ENCODE peak calls at places on chromosomes 3 and 15, in ten cellular contexts. V, O, N, L, C, K, M, I, G and D are unnamed samples.

GRCh38 chr15:73078291-73078690 is 26.0 kb downstream of the NEO1 start:
- DNase-seq in V (no peak), O (no peak), N (no peak), L (no peak), C (no peak), K (no peak), M (no peak), I (no peak), G (no peak), D (no peak)

GRCh38 chr3:50503504-50503903 is at the start of gene CACNA2D2:
- DNase-seq in V (peak), O (peak), N (peak), L (peak), C (peak), K (peak), M (peak), I (no peak), G (no peak), D (peak)

GRCh38 chr3:154060606-154061380 is 60.4 kb upstream of the ARHGEF26 start:
- DNase-seq in V (no peak), O (no peak), N (no peak), L (no peak), C (peak), K (no peak), M (peak), I (peak), G (peak), D (no peak)

GRCh38 chr3:152508705-152509104 is 240.0 kb downstream of the MBNL1 start:
- DNase-seq in V (no peak), O (no peak), N (peak), L (no peak), C (peak), K (no peak), M (no peak), I (no peak), G (peak), D (no peak)

GRCh38 chr3:129732200-129732876 is 125.9 kb upstream of the PLXND1 start:
- DNase-seq in V (no peak), O (no peak), N (peak), L (no peak), C (no peak), K (no peak), M (no peak), I (peak), G (no peak), D (no peak)

GRCh38 chr3:81650187-81650586 is 111.3 kb downstream of the GBE1 start:
- DNase-seq in V (no peak), O (no peak), N (no peak), L (no peak), C (no peak), K (no peak), M (no peak), I (no peak), G (peak), D (no peak)

GRCh38 chr3:38828681-38829080 is 12.7 kb upstream of the SCN10A start:
- DNase-seq in V (no peak), O (no peak), N (no peak), L (no peak), C (no peak), K (no peak), M (peak), I (no peak), G (no peak), D (no peak)

GRCh38 chr3:43222594-43222993 is 63.7 kb upstream of the SNRK start:
- DNase-seq in V (no peak), O (no peak), N (no peak), L (no peak), C (no peak), K (no peak), M (no peak), I (no peak), G (no peak), D (no peak)

GRCh38 chr3:14623569-14624051 is 28.0 kb upstream of the CCDC174 start:
- DNase-seq in V (no peak), O (no peak), N (peak), L (no peak), C (no peak), K (no peak), M (no peak), I (no peak), G (no peak), D (no peak)

GRCh38 chr3:151377768-151378385 is 6.7 kb downstream of the P2RY12 start:
- DNase-seq in V (no peak), O (no peak), N (no peak), L (no peak), C (no peak), K (no peak), M (no peak), I (no peak), G (no peak), D (no peak)

GRCh38 chr15:82789491-82789890 is 16.4 kb downstream of the FSD2 start:
- DNase-seq in V (no peak), O (no peak), N (no peak), L (no peak), C (no peak), K (no peak), M (peak), I (peak), G (no peak), D (no peak)

GRCh38 chr3:145936986-145937385 is 224.0 kb downstream of the PLOD2 start:
- DNase-seq in V (no peak), O (no peak), N (no peak), L (no peak), C (no peak), K (no peak), M (peak), I (peak), G (peak), D (no peak)

GRCh38 chr3:4772171-4772804 is 206.9 kb upstream of the BHLHE40 start:
- DNase-seq in V (peak), O (peak), N (peak), L (peak), C (peak), K (no peak), M (peak), I (peak), G (no peak), D (no peak)

GRCh38 chr15:77907824-77908751 is 169.4 kb downstream of the TBC1D2B start:
- DNase-seq in V (peak), O (peak), N (peak), L (peak), C (peak), K (peak), M (peak), I (peak), G (peak), D (no peak)

GRCh38 chr3:132637590-132637989 is 22.0 kb downstream of the ACAD11 start:
- DNase-seq in V (no peak), O (no peak), N (peak), L (no peak), C (peak), K (no peak), M (peak), I (peak), G (peak), D (no peak)

GRCh38 chr3:10518506-10519150 is 13.2 kb upstream of the ATP2B2 start:
- DNase-seq in V (peak), O (peak), N (peak), L (no peak), C (peak), K (peak), M (peak), I (peak), G (peak), D (no peak)

GRCh38 chr15:62994975-62995730 is 47.4 kb upstream of the TPM1 start:
- DNase-seq in V (no peak), O (no peak), N (peak), L (no peak), C (no peak), K (no peak), M (peak), I (peak), G (peak), D (no peak)

GRCh38 chr15:74277245-74277644 is 41.1 kb downstream of the CCDC33 start:
- DNase-seq in V (no peak), O (no peak), N (no peak), L (no peak), C (no peak), K (no peak), M (no peak), I (no peak), G (no peak), D (no peak)

GRCh38 chr3:65666426-65667091 is 372.2 kb downstream of the MAGI1 start:
- DNase-seq in V (no peak), O (no peak), N (peak), L (no peak), C (peak), K (no peak), M (peak), I (peak), G (peak), D (no peak)
- TF ChIP-seq CTCF in V (no peak), O (no peak), N (peak), L (no peak), C (no peak), K (no peak), M (no peak), I (peak), G (no peak), D (no peak)

DNA sequence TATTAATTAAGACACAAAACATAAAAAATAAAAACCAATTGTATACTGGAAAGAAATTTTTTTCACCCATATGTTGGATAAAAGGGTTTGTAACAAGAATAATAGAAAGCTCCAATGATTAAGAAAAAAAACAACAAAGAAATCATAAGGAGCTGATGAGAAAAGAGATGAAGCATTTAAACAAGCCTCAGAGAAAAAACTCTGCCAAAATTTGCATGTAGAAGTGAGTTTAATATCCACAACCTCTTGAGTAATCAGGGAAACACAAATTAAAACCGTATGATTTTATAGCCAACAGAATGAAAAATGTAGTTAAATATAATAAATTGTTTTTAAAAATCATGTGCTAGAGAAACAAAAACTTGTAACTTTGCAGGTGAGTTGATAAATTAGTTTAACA is 192.9 kb downstream of the BCHE start:
- DNase-seq in V (no peak), O (no peak), N (no peak), L (no peak), C (no peak), K (no peak), M (no peak), I (no peak), G (no peak), D (no peak)
- TF ChIP-seq CTCF in V (no peak), O (no peak), N (no peak), L (no peak), C (no peak), K (no peak), M (no peak), I (no peak), G (no peak), D (no peak)

GRCh38 chr3:177914224-177914623 is 622.0 kb upstream of the KCNMB2 start:
- DNase-seq in V (no peak), O (no peak), N (no peak), L (no peak), C (no peak), K (no peak), M (no peak), I (no peak), G (no peak), D (no peak)
- TF ChIP-seq CTCF in V (no peak), O (no peak), N (no peak), L (no peak), C (no peak), K (no peak), M (no peak), I (no peak), G (no peak), D (no peak)

GRCh38 chr3:65024148-65024547 is 336.3 kb upstream of the ADAMTS9 start:
- DNase-seq in V (no peak), O (no peak), N (no peak), L (no peak), C (no peak), K (no peak), M (no peak), I (no peak), G (no peak), D (no peak)
- TF ChIP-seq CTCF in V (no peak), O (no peak), N (no peak), L (no peak), C (no peak), K (no peak), M (no peak), I (no peak), G (no peak), D (no peak)